ENCODE peak calls at places on chromosomes 6 and 20, in nine cellular contexts. One of them, this sample, is unnamed.

GRCh38 chr6:31660998-31661866 is 654 bp upstream of the C6orf47 start:
- DNase-seq in naive thymus-derived CD4-positive, alpha-beta T cell: no peak
- DNase-seq in fibroblast of lung: peak
- DNase-seq in AG04450: no peak
- DNase-seq in hepatocyte: no peak
- DNase-seq in cardiac fibroblast: peak
- DNase-seq in CD4-positive, CD25-positive, alpha-beta regulatory T cell: no peak
- DNase-seq in body of pancreas: no peak
- DNase-seq in fibroblast of mammary gland: peak
- DNase-seq in this sample: no peak

GRCh38 chr6:136975089-136975715 is 53.1 kb downstream of the SLC35D3 start:
- DNase-seq in AG04450: no peak
- DNase-seq in fibroblast of mammary gland: no peak
- DNase-seq in cardiac fibroblast: no peak
- DNase-seq in body of pancreas: no peak
- DNase-seq in hepatocyte: no peak
- DNase-seq in naive thymus-derived CD4-positive, alpha-beta T cell: no peak
- DNase-seq in CD4-positive, CD25-positive, alpha-beta regulatory T cell: no peak
- DNase-seq in fibroblast of lung: no peak
- DNase-seq in this sample: no peak

GRCh38 chr6:164303092-164304007 is 888.8 kb downstream of the QKI start:
- DNase-seq in fibroblast of lung: peak
- DNase-seq in CD4-positive, CD25-positive, alpha-beta regulatory T cell: no peak
- DNase-seq in body of pancreas: peak
- DNase-seq in AG04450: no peak
- DNase-seq in fibroblast of mammary gland: peak
- DNase-seq in hepatocyte: no peak
- DNase-seq in naive thymus-derived CD4-positive, alpha-beta T cell: no peak
- DNase-seq in cardiac fibroblast: peak
- DNase-seq in this sample: no peak

GRCh38 chr6:3382399-3383279 is 74.2 kb downstream of the SLC22A23 start:
- DNase-seq in CD4-positive, CD25-positive, alpha-beta regulatory T cell: no peak
- DNase-seq in naive thymus-derived CD4-positive, alpha-beta T cell: no peak
- DNase-seq in cardiac fibroblast: peak
- DNase-seq in fibroblast of mammary gland: peak
- DNase-seq in body of pancreas: no peak
- DNase-seq in hepatocyte: peak
- DNase-seq in fibroblast of lung: peak
- DNase-seq in AG04450: no peak
- DNase-seq in this sample: no peak

GRCh38 chr6:33197431-33198048 is 2.9 kb downstream of the RXRB start:
- DNase-seq in CD4-positive, CD25-positive, alpha-beta regulatory T cell: peak
- DNase-seq in AG04450: no peak
- DNase-seq in hepatocyte: peak
- DNase-seq in fibroblast of mammary gland: peak
- DNase-seq in body of pancreas: peak
- DNase-seq in fibroblast of lung: peak
- DNase-seq in cardiac fibroblast: peak
- DNase-seq in naive thymus-derived CD4-positive, alpha-beta T cell: no peak
- DNase-seq in this sample: no peak

GRCh38 chr20:36086767-36087166 is 67.8 kb upstream of the EPB41L1 start:
- DNase-seq in body of pancreas: no peak
- DNase-seq in fibroblast of mammary gland: no peak
- DNase-seq in cardiac fibroblast: no peak
- DNase-seq in CD4-positive, CD25-positive, alpha-beta regulatory T cell: no peak
- DNase-seq in AG04450: no peak
- DNase-seq in fibroblast of lung: no peak
- DNase-seq in hepatocyte: no peak
- DNase-seq in naive thymus-derived CD4-positive, alpha-beta T cell: no peak
- DNase-seq in this sample: no peak

GRCh38 chr6:138724015-138724414 is 49.6 kb upstream of the CCDC28A start:
- DNase-seq in fibroblast of mammary gland: peak
- DNase-seq in CD4-positive, CD25-positive, alpha-beta regulatory T cell: no peak
- DNase-seq in naive thymus-derived CD4-positive, alpha-beta T cell: no peak
- DNase-seq in AG04450: no peak
- DNase-seq in body of pancreas: peak
- DNase-seq in fibroblast of lung: peak
- DNase-seq in hepatocyte: peak
- DNase-seq in cardiac fibroblast: peak
- DNase-seq in this sample: no peak

GRCh38 chr6:43276180-43277082 is 21.6 kb upstream of the SLC22A7 start:
- DNase-seq in AG04450: no peak
- DNase-seq in CD4-positive, CD25-positive, alpha-beta regulatory T cell: peak
- DNase-seq in cardiac fibroblast: no peak
- DNase-seq in hepatocyte: peak
- DNase-seq in fibroblast of mammary gland: no peak
- DNase-seq in naive thymus-derived CD4-positive, alpha-beta T cell: peak
- DNase-seq in fibroblast of lung: no peak
- DNase-seq in body of pancreas: no peak
- DNase-seq in this sample: no peak

GRCh38 chr6:47587503-47587902 is 109.9 kb downstream of the CD2AP start:
- DNase-seq in AG04450: peak
- DNase-seq in cardiac fibroblast: peak
- DNase-seq in fibroblast of lung: peak
- DNase-seq in CD4-positive, CD25-positive, alpha-beta regulatory T cell: no peak
- DNase-seq in naive thymus-derived CD4-positive, alpha-beta T cell: no peak
- DNase-seq in hepatocyte: no peak
- DNase-seq in fibroblast of mammary gland: no peak
- DNase-seq in body of pancreas: no peak
- DNase-seq in this sample: no peak

GRCh38 chr6:55397986-55398385 is 70.7 kb downstream of the GFRAL start:
- DNase-seq in cardiac fibroblast: peak
- DNase-seq in AG04450: no peak
- DNase-seq in naive thymus-derived CD4-positive, alpha-beta T cell: no peak
- DNase-seq in CD4-positive, CD25-positive, alpha-beta regulatory T cell: no peak
- DNase-seq in fibroblast of lung: no peak
- DNase-seq in body of pancreas: no peak
- DNase-seq in fibroblast of mammary gland: no peak
- DNase-seq in hepatocyte: no peak
- DNase-seq in this sample: no peak

GRCh38 chr6:90764001-90764400 is 177.1 kb upstream of the MAP3K7 start:
- DNase-seq in body of pancreas: no peak
- DNase-seq in hepatocyte: no peak
- DNase-seq in AG04450: no peak
- DNase-seq in fibroblast of mammary gland: no peak
- DNase-seq in CD4-positive, CD25-positive, alpha-beta regulatory T cell: no peak
- DNase-seq in fibroblast of lung: no peak
- DNase-seq in naive thymus-derived CD4-positive, alpha-beta T cell: no peak
- DNase-seq in cardiac fibroblast: no peak
- DNase-seq in this sample: no peak

GRCh38 chr6:3482869-3483268 is 26.0 kb upstream of the SLC22A23 start:
- DNase-seq in AG04450: no peak
- DNase-seq in naive thymus-derived CD4-positive, alpha-beta T cell: no peak
- DNase-seq in fibroblast of lung: no peak
- DNase-seq in body of pancreas: no peak
- DNase-seq in fibroblast of mammary gland: no peak
- DNase-seq in hepatocyte: no peak
- DNase-seq in CD4-positive, CD25-positive, alpha-beta regulatory T cell: no peak
- DNase-seq in cardiac fibroblast: no peak
- DNase-seq in this sample: no peak

GRCh38 chr6:33630014-33630413 is 8.9 kb downstream of the ITPR3 start:
- DNase-seq in cardiac fibroblast: no peak
- DNase-seq in body of pancreas: no peak
- DNase-seq in AG04450: no peak
- DNase-seq in CD4-positive, CD25-positive, alpha-beta regulatory T cell: no peak
- DNase-seq in fibroblast of lung: no peak
- DNase-seq in hepatocyte: no peak
- DNase-seq in naive thymus-derived CD4-positive, alpha-beta T cell: peak
- DNase-seq in fibroblast of mammary gland: no peak
- DNase-seq in this sample: no peak

GRCh38 chr20:33650753-33651561 is 11.2 kb upstream of the C20orf144 start:
- DNase-seq in naive thymus-derived CD4-positive, alpha-beta T cell: no peak
- DNase-seq in hepatocyte: peak
- DNase-seq in fibroblast of lung: no peak
- DNase-seq in cardiac fibroblast: no peak
- DNase-seq in AG04450: no peak
- DNase-seq in CD4-positive, CD25-positive, alpha-beta regulatory T cell: no peak
- DNase-seq in body of pancreas: no peak
- DNase-seq in fibroblast of mammary gland: no peak
- DNase-seq in this sample: no peak

GRCh38 chr20:44003609-44004008 is 89.0 kb downstream of the TOX2 start:
- DNase-seq in fibroblast of mammary gland: no peak
- DNase-seq in cardiac fibroblast: no peak
- DNase-seq in naive thymus-derived CD4-positive, alpha-beta T cell: no peak
- DNase-seq in body of pancreas: no peak
- DNase-seq in CD4-positive, CD25-positive, alpha-beta regulatory T cell: no peak
- DNase-seq in hepatocyte: no peak
- DNase-seq in AG04450: no peak
- DNase-seq in fibroblast of lung: no peak
- DNase-seq in this sample: no peak

GRCh38 chr6:489762-490161 is 98.2 kb downstream of the IRF4 start:
- DNase-seq in hepatocyte: no peak
- DNase-seq in body of pancreas: no peak
- DNase-seq in fibroblast of mammary gland: no peak
- DNase-seq in cardiac fibroblast: no peak
- DNase-seq in CD4-positive, CD25-positive, alpha-beta regulatory T cell: no peak
- DNase-seq in AG04450: no peak
- DNase-seq in fibroblast of lung: no peak
- DNase-seq in naive thymus-derived CD4-positive, alpha-beta T cell: no peak
- DNase-seq in this sample: no peak
- H3K4me3 ChIP-seq in hepatocyte: no peak
- H3K4me3 ChIP-seq in body of pancreas: no peak
- H3K4me3 ChIP-seq in fibroblast of mammary gland: no peak
- H3K4me3 ChIP-seq in cardiac fibroblast: no peak
- H3K4me3 ChIP-seq in CD4-positive, CD25-positive, alpha-beta regulatory T cell: peak
- H3K4me3 ChIP-seq in AG04450: no peak
- H3K4me3 ChIP-seq in fibroblast of lung: no peak
- H3K4me3 ChIP-seq in naive thymus-derived CD4-positive, alpha-beta T cell: no peak
- H3K4me3 ChIP-seq in this sample: no peak

DNA sequence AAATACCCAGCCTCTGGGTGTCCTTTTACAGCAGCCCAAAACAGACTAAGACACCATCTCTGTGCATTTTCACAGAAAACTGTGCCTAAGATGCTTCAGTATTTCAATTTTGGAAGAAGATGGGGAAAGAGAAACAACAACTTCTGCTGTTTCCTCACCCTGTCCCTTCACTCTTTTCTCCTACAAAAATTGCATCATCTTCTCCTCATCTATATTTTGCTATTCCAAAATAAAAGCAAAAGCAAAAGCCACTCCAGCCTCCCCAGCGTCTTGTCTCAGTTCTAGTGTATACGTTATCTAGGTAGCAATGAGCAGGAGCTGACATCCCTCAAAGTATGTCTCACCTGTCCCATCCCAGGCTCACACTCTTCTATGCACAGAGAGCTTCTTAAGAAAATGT is 163.9 kb upstream of the TAB2 start:
- DNase-seq in AG04450: no peak
- DNase-seq in CD4-positive, CD25-positive, alpha-beta regulatory T cell: no peak
- DNase-seq in naive thymus-derived CD4-positive, alpha-beta T cell: no peak
- DNase-seq in body of pancreas: no peak
- DNase-seq in fibroblast of mammary gland: no peak
- DNase-seq in hepatocyte: no peak
- DNase-seq in fibroblast of lung: no peak
- DNase-seq in cardiac fibroblast: no peak
- DNase-seq in this sample: no peak
- H3K4me3 ChIP-seq in AG04450: no peak
- H3K4me3 ChIP-seq in CD4-positive, CD25-positive, alpha-beta regulatory T cell: peak
- H3K4me3 ChIP-seq in naive thymus-derived CD4-positive, alpha-beta T cell: no peak
- H3K4me3 ChIP-seq in body of pancreas: no peak
- H3K4me3 ChIP-seq in fibroblast of mammary gland: no peak
- H3K4me3 ChIP-seq in hepatocyte: no peak
- H3K4me3 ChIP-seq in fibroblast of lung: no peak
- H3K4me3 ChIP-seq in cardiac fibroblast: no peak
- H3K4me3 ChIP-seq in this sample: no peak

GRCh38 chr6:26055670-26056582 is 31.3 kb upstream of the HFE start:
- DNase-seq in fibroblast of mammary gland: peak
- DNase-seq in CD4-positive, CD25-positive, alpha-beta regulatory T cell: peak
- DNase-seq in hepatocyte: peak
- DNase-seq in naive thymus-derived CD4-positive, alpha-beta T cell: peak
- DNase-seq in AG04450: peak
- DNase-seq in cardiac fibroblast: peak
- DNase-seq in body of pancreas: peak
- DNase-seq in fibroblast of lung: peak
- DNase-seq in this sample: peak

GRCh38 chr6:26053929-26054658 is 33.1 kb upstream of the HFE start:
- DNase-seq in cardiac fibroblast: peak
- DNase-seq in hepatocyte: no peak
- DNase-seq in fibroblast of mammary gland: peak
- DNase-seq in AG04450: no peak
- DNase-seq in body of pancreas: no peak
- DNase-seq in CD4-positive, CD25-positive, alpha-beta regulatory T cell: no peak
- DNase-seq in fibroblast of lung: peak
- DNase-seq in naive thymus-derived CD4-positive, alpha-beta T cell: no peak
- DNase-seq in this sample: no peak

GRCh38 chr6:26054937-26055669 is 32.1 kb upstream of the HFE start:
- DNase-seq in naive thymus-derived CD4-positive, alpha-beta T cell: peak
- DNase-seq in body of pancreas: peak
- DNase-seq in cardiac fibroblast: peak
- DNase-seq in fibroblast of mammary gland: peak
- DNase-seq in AG04450: peak
- DNase-seq in hepatocyte: peak
- DNase-seq in CD4-positive, CD25-positive, alpha-beta regulatory T cell: peak
- DNase-seq in fibroblast of lung: peak
- DNase-seq in this sample: peak

GRCh38 chr6:26056583-26057350 is 30.5 kb upstream of the HFE start:
- DNase-seq in naive thymus-derived CD4-positive, alpha-beta T cell: no peak
- DNase-seq in hepatocyte: peak
- DNase-seq in fibroblast of mammary gland: peak
- DNase-seq in AG04450: no peak
- DNase-seq in body of pancreas: peak
- DNase-seq in fibroblast of lung: peak
- DNase-seq in cardiac fibroblast: peak
- DNase-seq in CD4-positive, CD25-positive, alpha-beta regulatory T cell: no peak
- DNase-seq in this sample: no peak

DNA sequence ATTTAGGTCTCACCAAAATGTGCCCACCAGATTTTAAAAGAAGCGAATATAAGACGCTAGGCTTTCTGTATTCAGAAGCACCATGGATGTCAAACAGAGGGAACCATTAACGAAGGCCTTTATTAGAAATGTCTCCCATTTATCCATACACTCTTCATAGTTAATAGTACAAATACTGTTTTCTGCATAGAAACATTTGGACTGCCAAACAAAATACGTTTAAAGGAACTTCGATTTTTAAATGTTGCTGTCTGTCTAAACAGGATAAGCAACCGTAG is 32.6 kb upstream of the HFE start:
- DNase-seq in cardiac fibroblast: no peak
- DNase-seq in CD4-positive, CD25-positive, alpha-beta regulatory T cell: no peak
- DNase-seq in fibroblast of lung: no peak
- DNase-seq in AG04450: no peak
- DNase-seq in hepatocyte: no peak
- DNase-seq in naive thymus-derived CD4-positive, alpha-beta T cell: no peak
- DNase-seq in fibroblast of mammary gland: no peak
- DNase-seq in body of pancreas: no peak
- DNase-seq in this sample: no peak
- H3K4me3 ChIP-seq in cardiac fibroblast: peak
- H3K4me3 ChIP-seq in CD4-positive, CD25-positive, alpha-beta regulatory T cell: peak
- H3K4me3 ChIP-seq in fibroblast of lung: peak
- H3K4me3 ChIP-seq in AG04450: peak
- H3K4me3 ChIP-seq in hepatocyte: peak
- H3K4me3 ChIP-seq in naive thymus-derived CD4-positive, alpha-beta T cell: peak
- H3K4me3 ChIP-seq in fibroblast of mammary gland: peak
- H3K4me3 ChIP-seq in body of pancreas: peak
- H3K4me3 ChIP-seq in this sample: peak

DNA sequence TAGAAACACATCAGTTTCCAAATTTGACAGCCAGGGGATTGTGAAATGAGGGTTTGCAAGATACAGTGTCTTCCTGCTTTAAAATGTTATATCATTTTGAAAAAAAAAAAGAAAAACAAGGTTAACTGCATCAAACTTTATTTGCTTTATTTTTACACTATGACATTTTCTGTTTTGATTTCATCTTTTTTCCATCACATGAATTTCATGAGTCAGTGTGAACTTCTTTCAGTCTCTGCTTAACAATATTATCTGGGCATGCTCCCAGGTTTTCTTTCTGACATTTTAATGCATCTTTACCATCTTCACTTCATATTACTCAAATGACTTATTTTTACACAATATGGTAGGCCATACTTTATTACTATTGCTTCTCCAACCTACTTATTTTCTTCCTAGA is 1.9 kb downstream of the NCOA7 start:
- DNase-seq in AG04450: no peak
- DNase-seq in naive thymus-derived CD4-positive, alpha-beta T cell: no peak
- DNase-seq in fibroblast of mammary gland: peak
- DNase-seq in body of pancreas: no peak
- DNase-seq in CD4-positive, CD25-positive, alpha-beta regulatory T cell: no peak
- DNase-seq in hepatocyte: no peak
- DNase-seq in cardiac fibroblast: peak
- DNase-seq in fibroblast of lung: peak
- DNase-seq in this sample: no peak
- H3K4me3 ChIP-seq in AG04450: no peak
- H3K4me3 ChIP-seq in naive thymus-derived CD4-positive, alpha-beta T cell: no peak
- H3K4me3 ChIP-seq in fibroblast of mammary gland: peak
- H3K4me3 ChIP-seq in body of pancreas: no peak
- H3K4me3 ChIP-seq in CD4-positive, CD25-positive, alpha-beta regulatory T cell: no peak
- H3K4me3 ChIP-seq in hepatocyte: no peak
- H3K4me3 ChIP-seq in cardiac fibroblast: peak
- H3K4me3 ChIP-seq in fibroblast of lung: no peak
- H3K4me3 ChIP-seq in this sample: no peak